ENCODE peak calls at places on chromosomes 11 and 22, in five cellular contexts. S is GM12892, O is NCI-H2171 treated with DMSO at 0.1 percent for 48 hours, F is EL, A is fibroblast of the aortic adventitia. Q is an unnamed sample.

GRCh38 chr11:54558919-54559318 is 44.9 kb downstream of the OR4C46 start:
- DNase-seq in S (no peak), F (no peak), O (no peak), A (no peak), Q (no peak)

GRCh38 chr11:130128626-130129025 is 31.0 kb upstream of the ST14 start:
- DNase-seq in S (no peak), F (no peak), A (no peak), O (no peak), Q (no peak)

GRCh38 chr11:12207384-12208150 is 97.2 kb downstream of the MICAL2 start:
- DNase-seq in O (no peak), F (peak; percentile 84), S (no peak), A (peak; percentile 61), Q (no peak)

GRCh38 chr11:73384871-73385692 is 8.9 kb downstream of the RELT start:
- DNase-seq in A (no peak), S (peak; percentile 84), O (no peak), F (peak; percentile 18), Q (no peak)

GRCh38 chr11:42013656-42014201 is 554.3 kb upstream of the LRRC4C start:
- DNase-seq in F (no peak), S (no peak), A (no peak), O (no peak), Q (no peak)

GRCh38 chr11:23278121-23278520 is 417.8 kb upstream of the CCDC179 start:
- DNase-seq in F (peak; percentile 50), A (peak; percentile 1), S (no peak), O (no peak), Q (no peak)

GRCh38 chr22:49016909-49017768 is 810.5 kb downstream of the BRD1 start:
- DNase-seq in F (no peak), S (no peak), O (no peak), A (no peak), Q (no peak)

GRCh38 chr11:117180020-117180419 is 1.5 kb downstream of the SIDT2 start:
- DNase-seq in O (no peak), A (peak; percentile 50), F (peak; percentile 27), S (no peak), Q (no peak)

GRCh38 chr11:66848671-66849500 is 5.6 kb downstream of the RCE1 start:
- DNase-seq in A (no peak), S (peak; percentile 10), F (no peak), O (no peak), Q (no peak)

GRCh38 chr11:3119141-3119821 is 45.8 kb downstream of the OSBPL5 start:
- DNase-seq in A (no peak), F (no peak), S (no peak), O (no peak), Q (no peak)

GRCh38 chr11:60994450-60995135 is 23.1 kb downstream of the CD6 start:
- DNase-seq in O (peak; percentile 31), S (no peak), F (no peak), A (no peak), Q (no peak)

GRCh38 chr11:117913736-117914397 is 15.3 kb downstream of the TMPRSS13 start:
- DNase-seq in A (no peak), S (no peak), F (no peak), O (no peak), Q (no peak)

GRCh38 chr11:13647391-13647790 is 21.1 kb upstream of the FAR1 start:
- DNase-seq in O (no peak), S (no peak), F (no peak), A (no peak), Q (no peak)

GRCh38 chr11:45580399-45580798 is 85.0 kb downstream of the CHST1 start:
- DNase-seq in S (no peak), O (no peak), A (peak; percentile 37), F (peak; percentile 14), Q (no peak)

GRCh38 chr22:19629720-19630419 is 84.4 kb upstream of the SEPTIN5 start:
- DNase-seq in A (peak; percentile 80), S (peak; percentile 87), F (peak; percentile 70), O (peak; percentile 81), Q (peak; percentile 73)

GRCh38 chr11:6402561-6402981 is 12.3 kb downstream of the SMPD1 start:
- DNase-seq in F (no peak), A (no peak), S (peak; percentile 74), O (no peak), Q (no peak)

GRCh38 chr11:13283636-13284035 is 6.0 kb downstream of the BMAL1 start:
- DNase-seq in A (no peak), F (no peak), O (no peak), S (no peak), Q (no peak)

GRCh38 chr11:57314221-57314973 is 10.4 kb downstream of the TNKS1BP1 start:
- DNase-seq in O (no peak), F (no peak), A (no peak), S (no peak), Q (no peak)

GRCh38 chr22:21444701-21445436 is 22.3 kb upstream of the TMEM191C start:
- DNase-seq in F (no peak), S (no peak), O (no peak), A (no peak), Q (no peak)

GRCh38 chr11:6062691-6063358 is 32.3 kb upstream of the OR56A1 start:
- DNase-seq in A (no peak), F (no peak), O (no peak), S (no peak), Q (no peak)

GRCh38 chr11:19284881-19285280 is 44.1 kb upstream of the E2F8 start:
- DNase-seq in S (no peak), F (no peak), A (no peak), O (no peak), Q (no peak)

GRCh38 chr22:46851311-46851710 is 88.9 kb downstream of the TBC1D22A start:
- DNase-seq in O (no peak), S (no peak), A (no peak), F (no peak), Q (no peak)

GRCh38 chr11:102279641-102280170 is 37.6 kb upstream of the BIRC3 start:
- DNase-seq in S (peak; percentile 19), F (peak; percentile 72), A (peak; percentile 70), O (no peak), Q (no peak)

GRCh38 chr11:33534575-33534974 is 166.1 kb downstream of the C11orf91 start:
- DNase-seq in A (no peak), S (no peak), F (no peak), O (no peak), Q (no peak)

GRCh38 chr11:87645626-87646025 is 529.6 kb downstream of the RAB38 start:
- DNase-seq in O (no peak), F (no peak), S (no peak), A (no peak), Q (no peak)

Q was measured in NCI-H1694.